ENCODE peak calls at places on chromosomes 5 and 9, in nine cellular contexts. One of them, this sample, is unnamed.

GRCh38 chr9:35510745-35511428 is 21.0 kb downstream of the RUSC2 start:
- DNase-seq in gastrocnemius medialis: peak
- DNase-seq in heart right ventricle: peak
- DNase-seq in colonic mucosa: peak
- DNase-seq in AG04450: peak
- DNase-seq in cardiac muscle cell: no peak
- DNase-seq in spleen: no peak
- DNase-seq in hepatocyte: peak
- DNase-seq in heart left ventricle: peak
- DNase-seq in this sample: peak

GRCh38 chr5:128774605-128775004 is 190.7 kb upstream of the SLC27A6 start:
- DNase-seq in heart right ventricle: no peak
- DNase-seq in cardiac muscle cell: no peak
- DNase-seq in hepatocyte: no peak
- DNase-seq in heart left ventricle: no peak
- DNase-seq in spleen: no peak
- DNase-seq in colonic mucosa: no peak
- DNase-seq in AG04450: peak
- DNase-seq in gastrocnemius medialis: no peak
- DNase-seq in this sample: no peak

GRCh38 chr9:120109242-120109641 is 470.7 kb downstream of the CDK5RAP2 start:
- DNase-seq in AG04450: no peak
- DNase-seq in hepatocyte: peak
- DNase-seq in heart right ventricle: no peak
- DNase-seq in cardiac muscle cell: peak
- DNase-seq in colonic mucosa: no peak
- DNase-seq in spleen: no peak
- DNase-seq in heart left ventricle: no peak
- DNase-seq in gastrocnemius medialis: no peak
- DNase-seq in this sample: no peak

GRCh38 chr5:144335561-144335960 is 164.9 kb downstream of the KCTD16 start:
- DNase-seq in hepatocyte: no peak
- DNase-seq in colonic mucosa: no peak
- DNase-seq in AG04450: no peak
- DNase-seq in gastrocnemius medialis: no peak
- DNase-seq in heart right ventricle: no peak
- DNase-seq in spleen: no peak
- DNase-seq in heart left ventricle: no peak
- DNase-seq in cardiac muscle cell: no peak
- DNase-seq in this sample: no peak

GRCh38 chr9:124306098-124306735 is 48.5 kb downstream of the NEK6 start:
- DNase-seq in cardiac muscle cell: no peak
- DNase-seq in AG04450: peak
- DNase-seq in spleen: no peak
- DNase-seq in colonic mucosa: no peak
- DNase-seq in heart left ventricle: no peak
- DNase-seq in heart right ventricle: no peak
- DNase-seq in gastrocnemius medialis: no peak
- DNase-seq in hepatocyte: no peak
- DNase-seq in this sample: no peak

GRCh38 chr5:85576666-85577065 is 1041.1 kb upstream of the COX7C start:
- DNase-seq in colonic mucosa: no peak
- DNase-seq in gastrocnemius medialis: no peak
- DNase-seq in heart left ventricle: no peak
- DNase-seq in heart right ventricle: no peak
- DNase-seq in AG04450: no peak
- DNase-seq in hepatocyte: no peak
- DNase-seq in spleen: no peak
- DNase-seq in cardiac muscle cell: no peak
- DNase-seq in this sample: no peak

GRCh38 chr9:27094640-27095039 is 14.4 kb upstream of the TEK start:
- DNase-seq in gastrocnemius medialis: no peak
- DNase-seq in hepatocyte: no peak
- DNase-seq in spleen: no peak
- DNase-seq in colonic mucosa: no peak
- DNase-seq in heart right ventricle: no peak
- DNase-seq in cardiac muscle cell: peak
- DNase-seq in AG04450: no peak
- DNase-seq in heart left ventricle: no peak
- DNase-seq in this sample: no peak

GRCh38 chr5:10724799-10725507 is 36.1 kb downstream of the DAP start:
- DNase-seq in heart left ventricle: peak
- DNase-seq in gastrocnemius medialis: peak
- DNase-seq in AG04450: peak
- DNase-seq in colonic mucosa: no peak
- DNase-seq in cardiac muscle cell: no peak
- DNase-seq in hepatocyte: no peak
- DNase-seq in spleen: no peak
- DNase-seq in heart right ventricle: peak
- DNase-seq in this sample: no peak

GRCh38 chr5:83919071-83920041 is 198.7 kb upstream of the HAPLN1 start:
- DNase-seq in colonic mucosa: no peak
- DNase-seq in AG04450: no peak
- DNase-seq in heart left ventricle: no peak
- DNase-seq in gastrocnemius medialis: no peak
- DNase-seq in cardiac muscle cell: no peak
- DNase-seq in heart right ventricle: no peak
- DNase-seq in spleen: no peak
- DNase-seq in hepatocyte: no peak
- DNase-seq in this sample: peak

GRCh38 chr5:150640311-150641005 is at the start of gene SYNPO:
- DNase-seq in spleen: no peak
- DNase-seq in gastrocnemius medialis: peak
- DNase-seq in hepatocyte: peak
- DNase-seq in cardiac muscle cell: no peak
- DNase-seq in heart left ventricle: peak
- DNase-seq in colonic mucosa: peak
- DNase-seq in heart right ventricle: peak
- DNase-seq in AG04450: peak
- DNase-seq in this sample: peak

GRCh38 chr9:36074055-36074454 is 37.3 kb downstream of the RECK start:
- DNase-seq in heart right ventricle: no peak
- DNase-seq in AG04450: no peak
- DNase-seq in cardiac muscle cell: no peak
- DNase-seq in heart left ventricle: no peak
- DNase-seq in gastrocnemius medialis: no peak
- DNase-seq in hepatocyte: no peak
- DNase-seq in spleen: no peak
- DNase-seq in colonic mucosa: no peak
- DNase-seq in this sample: peak

GRCh38 chr5:86968311-86968753 is 299.4 kb upstream of the RASA1 start:
- DNase-seq in cardiac muscle cell: peak
- DNase-seq in hepatocyte: peak
- DNase-seq in AG04450: peak
- DNase-seq in gastrocnemius medialis: no peak
- DNase-seq in heart right ventricle: peak
- DNase-seq in heart left ventricle: peak
- DNase-seq in spleen: no peak
- DNase-seq in colonic mucosa: no peak
- DNase-seq in this sample: no peak

GRCh38 chr9:75941066-75941465 is 50.6 kb downstream of the PCSK5 start:
- DNase-seq in gastrocnemius medialis: no peak
- DNase-seq in colonic mucosa: peak
- DNase-seq in heart left ventricle: no peak
- DNase-seq in cardiac muscle cell: no peak
- DNase-seq in spleen: no peak
- DNase-seq in hepatocyte: no peak
- DNase-seq in AG04450: no peak
- DNase-seq in heart right ventricle: no peak
- DNase-seq in this sample: no peak

GRCh38 chr5:134584662-134585061 is 48.0 kb downstream of the SAR1B start:
- DNase-seq in heart left ventricle: no peak
- DNase-seq in hepatocyte: no peak
- DNase-seq in gastrocnemius medialis: peak
- DNase-seq in colonic mucosa: no peak
- DNase-seq in spleen: no peak
- DNase-seq in AG04450: no peak
- DNase-seq in heart right ventricle: no peak
- DNase-seq in cardiac muscle cell: no peak
- DNase-seq in this sample: no peak

GRCh38 chr5:154829589-154830218 is 20.7 kb downstream of the FAXDC2 start:
- DNase-seq in gastrocnemius medialis: no peak
- DNase-seq in colonic mucosa: peak
- DNase-seq in spleen: no peak
- DNase-seq in cardiac muscle cell: no peak
- DNase-seq in hepatocyte: no peak
- DNase-seq in heart left ventricle: no peak
- DNase-seq in AG04450: no peak
- DNase-seq in heart right ventricle: no peak
- DNase-seq in this sample: peak

GRCh38 chr9:109817846-109818472 is 38.0 kb downstream of the PALM2AKAP2 start:
- DNase-seq in colonic mucosa: peak
- DNase-seq in heart right ventricle: peak
- DNase-seq in gastrocnemius medialis: peak
- DNase-seq in hepatocyte: peak
- DNase-seq in AG04450: peak
- DNase-seq in cardiac muscle cell: peak
- DNase-seq in spleen: no peak
- DNase-seq in heart left ventricle: peak
- DNase-seq in this sample: peak

GRCh38 chr9:14438232-14438966 is 124.5 kb upstream of the NFIB start:
- DNase-seq in heart left ventricle: no peak
- DNase-seq in gastrocnemius medialis: no peak
- DNase-seq in heart right ventricle: no peak
- DNase-seq in spleen: no peak
- DNase-seq in colonic mucosa: no peak
- DNase-seq in hepatocyte: peak
- DNase-seq in AG04450: no peak
- DNase-seq in cardiac muscle cell: no peak
- DNase-seq in this sample: no peak

GRCh38 chr5:126137771-126138474 is 285.3 kb upstream of the GRAMD2B start:
- DNase-seq in cardiac muscle cell: no peak
- DNase-seq in hepatocyte: no peak
- DNase-seq in heart left ventricle: no peak
- DNase-seq in AG04450: no peak
- DNase-seq in heart right ventricle: no peak
- DNase-seq in spleen: no peak
- DNase-seq in colonic mucosa: no peak
- DNase-seq in gastrocnemius medialis: no peak
- DNase-seq in this sample: no peak

DNA sequence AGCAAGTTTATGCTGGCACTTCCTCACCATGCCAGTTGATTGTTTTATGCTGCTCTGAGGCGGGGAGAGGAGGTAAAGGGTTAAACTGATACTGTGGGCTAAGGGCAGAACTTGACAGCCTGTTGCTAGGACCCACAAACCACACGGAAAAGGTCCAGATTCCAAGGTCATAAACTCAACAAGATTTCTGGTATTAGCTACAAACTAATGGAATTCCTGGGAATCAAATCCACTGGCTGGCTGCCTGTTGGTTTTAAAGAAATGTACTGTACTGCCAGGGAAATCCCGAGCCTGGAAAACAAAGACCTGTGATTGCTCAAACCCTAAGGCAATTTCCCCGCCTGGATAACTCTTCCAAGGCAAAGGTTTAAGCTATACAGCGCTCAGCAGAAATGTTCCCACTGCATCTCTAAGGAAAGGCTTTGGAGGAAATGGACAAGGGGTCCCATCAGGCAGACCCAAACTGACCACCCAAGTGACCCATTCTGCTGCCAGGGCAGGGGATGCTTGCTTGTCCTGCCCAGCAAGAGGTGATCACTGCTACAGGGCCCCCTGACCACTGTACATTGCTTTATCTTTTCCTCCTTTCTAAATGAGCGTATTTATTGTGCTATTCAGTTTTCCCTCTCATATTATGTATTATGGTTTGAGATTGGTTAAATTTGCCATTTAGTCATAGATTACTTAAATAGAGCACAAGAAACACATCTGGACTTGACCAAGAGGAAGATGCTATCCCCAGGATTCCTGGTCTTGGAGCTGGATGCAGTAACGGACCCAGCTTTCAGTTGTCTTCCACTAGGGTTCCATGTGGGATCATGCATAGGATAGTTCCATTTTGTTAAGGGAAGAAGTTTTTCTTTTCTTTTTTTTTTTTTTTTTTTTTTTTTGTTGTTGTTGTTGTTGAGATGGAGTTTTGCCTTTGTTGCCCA is 124.3 kb downstream of the SUSD1 start:
- DNase-seq in hepatocyte: peak
- DNase-seq in spleen: no peak
- DNase-seq in heart left ventricle: peak
- DNase-seq in colonic mucosa: peak
- DNase-seq in AG04450: peak
- DNase-seq in cardiac muscle cell: no peak
- DNase-seq in heart right ventricle: peak
- DNase-seq in gastrocnemius medialis: peak
- DNase-seq in this sample: peak
- H3K4me3 ChIP-seq in hepatocyte: no peak
- H3K4me3 ChIP-seq in spleen: no peak
- H3K4me3 ChIP-seq in heart left ventricle: no peak
- H3K4me3 ChIP-seq in colonic mucosa: no peak
- H3K4me3 ChIP-seq in AG04450: no peak
- H3K4me3 ChIP-seq in cardiac muscle cell: no peak
- H3K4me3 ChIP-seq in heart right ventricle: no peak
- H3K4me3 ChIP-seq in gastrocnemius medialis: no peak
- H3K4me3 ChIP-seq in this sample: no peak

GRCh38 chr9:95573463-95573862 is 56.7 kb upstream of the PTCH1 start:
- DNase-seq in heart right ventricle: no peak
- DNase-seq in AG04450: no peak
- DNase-seq in colonic mucosa: no peak
- DNase-seq in gastrocnemius medialis: no peak
- DNase-seq in spleen: no peak
- DNase-seq in hepatocyte: no peak
- DNase-seq in cardiac muscle cell: no peak
- DNase-seq in heart left ventricle: no peak
- DNase-seq in this sample: no peak
- H3K27ac ChIP-seq in heart right ventricle: no peak
- H3K27ac ChIP-seq in AG04450: no peak
- H3K27ac ChIP-seq in colonic mucosa: peak
- H3K27ac ChIP-seq in gastrocnemius medialis: no peak
- H3K27ac ChIP-seq in spleen: no peak
- H3K27ac ChIP-seq in hepatocyte: no peak
- H3K27ac ChIP-seq in cardiac muscle cell: no peak
- H3K27ac ChIP-seq in heart left ventricle: no peak
- H3K27ac ChIP-seq in this sample: no peak

GRCh38 chr5:14665949-14666741 is 1.6 kb downstream of the OTULIN start:
- DNase-seq in cardiac muscle cell: no peak
- DNase-seq in heart right ventricle: no peak
- DNase-seq in AG04450: no peak
- DNase-seq in hepatocyte: peak
- DNase-seq in heart left ventricle: no peak
- DNase-seq in gastrocnemius medialis: peak
- DNase-seq in spleen: peak
- DNase-seq in colonic mucosa: peak
- DNase-seq in this sample: peak
- H3K4me3 ChIP-seq in cardiac muscle cell: peak
- H3K4me3 ChIP-seq in heart right ventricle: peak
- H3K4me3 ChIP-seq in AG04450: peak
- H3K4me3 ChIP-seq in hepatocyte: peak
- H3K4me3 ChIP-seq in heart left ventricle: peak
- H3K4me3 ChIP-seq in gastrocnemius medialis: peak
- H3K4me3 ChIP-seq in spleen: peak
- H3K4me3 ChIP-seq in colonic mucosa: peak
- H3K4me3 ChIP-seq in this sample: no peak

DNA sequence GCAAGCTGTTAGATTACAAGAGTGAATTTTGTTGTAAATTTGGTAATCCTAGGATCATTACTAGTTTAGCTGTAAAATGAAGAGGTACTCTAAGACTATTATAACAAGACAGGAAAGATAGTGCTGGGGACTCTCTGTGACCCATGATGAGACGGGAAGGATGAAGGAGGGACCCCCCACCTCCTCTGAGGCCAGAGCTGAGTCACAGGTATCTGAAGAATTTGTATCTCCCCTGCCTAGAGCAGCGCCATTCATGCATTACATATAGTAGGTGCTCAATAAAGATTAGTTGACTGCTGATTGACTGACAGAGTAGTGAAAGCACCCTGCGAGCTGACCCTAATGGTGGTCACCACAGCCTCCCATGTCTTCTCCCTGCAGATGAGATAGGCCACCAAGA is 202.8 kb downstream of the SNX18 start:
- DNase-seq in colonic mucosa: no peak
- DNase-seq in heart right ventricle: no peak
- DNase-seq in AG04450: no peak
- DNase-seq in gastrocnemius medialis: no peak
- DNase-seq in hepatocyte: no peak
- DNase-seq in cardiac muscle cell: no peak
- DNase-seq in heart left ventricle: no peak
- DNase-seq in spleen: no peak
- DNase-seq in this sample: no peak
- H3K27ac ChIP-seq in colonic mucosa: no peak
- H3K27ac ChIP-seq in heart right ventricle: peak
- H3K27ac ChIP-seq in AG04450: no peak
- H3K27ac ChIP-seq in gastrocnemius medialis: no peak
- H3K27ac ChIP-seq in hepatocyte: no peak
- H3K27ac ChIP-seq in cardiac muscle cell: peak
- H3K27ac ChIP-seq in heart left ventricle: peak
- H3K27ac ChIP-seq in spleen: no peak
- H3K27ac ChIP-seq in this sample: no peak

This sample was measured in small intestine.